ENCODE peak calls at places on chromosomes 4 and X, in seven cellular contexts. T, J, A, Q, Z, X and F are unnamed samples.

GRCh38 chr4:21949073-21949457 is 493 bp upstream of the KCNIP4 start:
- DNase-seq in J (no peak), Z (no peak), Q (peak), T (peak), A (no peak), X (no peak), F (no peak)

GRCh38 chr4:37891221-37892159 is 606 bp downstream of the TBC1D1 start:
- DNase-seq in J (no peak), Q (peak), Z (no peak), A (peak), X (peak), T (peak), F (peak)

GRCh38 chr4:1240721-1241465 is 8.0 kb downstream of the CTBP1 start:
- DNase-seq in A (no peak), Z (peak), J (no peak), T (no peak), X (no peak), Q (no peak), F (peak)

GRCh38 chrX:82945332-82945731 is 562.8 kb upstream of the POU3F4 start:
- DNase-seq in A (no peak), Z (no peak), T (peak), X (no peak), Q (peak), J (no peak), F (no peak)

GRCh38 chr4:140212171-140212570 is 58.2 kb upstream of the MAML3 start:
- DNase-seq in Q (no peak), X (no peak), T (no peak), J (no peak), A (no peak), Z (no peak), F (no peak)

GRCh38 chrX:110671068-110671803 is 124.4 kb downstream of the CHRDL1 start:
- DNase-seq in T (peak), Z (no peak), J (no peak), A (no peak), Q (peak), X (no peak), F (no peak)

GRCh38 chrX:111095974-111096870 is at the start of gene PAK3:
- DNase-seq in T (peak), A (no peak), J (peak), Z (peak), X (peak), Q (peak), F (no peak)

GRCh38 chrX:120564925-120565324 is 4.2 kb upstream of the CUL4B start:
- DNase-seq in X (no peak), Z (no peak), A (no peak), Q (no peak), T (no peak), J (no peak), F (no peak)

GRCh38 chrX:41009816-41010187 is 75.4 kb upstream of the USP9X start:
- DNase-seq in Q (no peak), T (no peak), J (no peak), A (no peak), Z (no peak), X (no peak), F (no peak)

GRCh38 chr4:14520171-14520570 is 482.1 kb upstream of the CPEB2 start:
- DNase-seq in T (peak), X (no peak), Z (no peak), A (no peak), Q (peak), J (no peak), F (no peak)

GRCh38 chrX:13200398-13200797 is 119.5 kb downstream of the ATXN3L start:
- DNase-seq in Z (no peak), Q (no peak), J (no peak), T (no peak), A (no peak), X (no peak), F (no peak)

GRCh38 chr4:108099838-108100237 is 68.9 kb downstream of the LEF1 start:
- DNase-seq in T (no peak), Q (no peak), X (no peak), A (no peak), Z (no peak), J (no peak), F (no peak)

GRCh38 chr4:41362647-41363383 is 106.1 kb downstream of the UCHL1 start:
- DNase-seq in T (peak), Q (no peak), X (peak), J (peak), A (no peak), Z (no peak), F (no peak)

GRCh38 chrX:40380649-40381488 is 199.9 kb upstream of the ATP6AP2 start:
- DNase-seq in X (no peak), Z (no peak), T (no peak), A (no peak), J (no peak), Q (peak), F (no peak)

GRCh38 chrX:20623448-20623847 is 356.7 kb upstream of the RPS6KA3 start:
- DNase-seq in X (no peak), A (no peak), T (peak), Q (peak), Z (no peak), J (no peak), F (no peak)

GRCh38 chrX:25523574-25523973 is 507.8 kb upstream of the ARX start:
- DNase-seq in T (peak), Z (no peak), J (peak), Q (peak), X (peak), A (no peak), F (no peak)

GRCh38 chr4:126448093-126448820 is 1133.5 kb downstream of the FAT4 start:
- DNase-seq in J (peak), A (no peak), T (no peak), X (no peak), Q (no peak), Z (no peak), F (no peak)

GRCh38 chr4:53702334-53703266 is 111.3 kb upstream of the LNX1 start:
- DNase-seq in T (no peak), X (peak), Z (peak), Q (peak), J (peak), A (peak), F (peak)

GRCh38 chr4:185642907-185643306 is 107.6 kb upstream of the PDLIM3 start:
- DNase-seq in Z (no peak), Q (no peak), T (no peak), J (no peak), A (no peak), X (no peak), F (no peak)

GRCh38 chrX:69153060-69153730 is 12.1 kb downstream of the PJA1 start:
- DNase-seq in Z (peak), A (no peak), T (peak), Q (no peak), X (peak), J (peak), F (peak)

GRCh38 chrX:68018248-68019203 is 414.8 kb downstream of the OPHN1 start:
- DNase-seq in T (peak), J (peak), A (peak), Z (no peak), X (no peak), Q (peak), F (no peak)

GRCh38 chrX:112913807-112914206 is 73.2 kb upstream of the AMOT start:
- DNase-seq in A (no peak), T (no peak), X (no peak), Z (no peak), Q (peak), J (no peak), F (no peak)

GRCh38 chrX:85379174-85379907 is at the start of gene POF1B:
- DNase-seq in Z (no peak), Q (peak), J (no peak), A (no peak), X (no peak), T (peak), F (no peak)

GRCh38 chrX:9899640-9900075 is 67.5 kb upstream of the CLDN34 start:
- DNase-seq in T (no peak), Z (peak), X (peak), Q (no peak), A (no peak), J (peak), F (no peak)

GRCh38 chr4:187937557-187937956 is 58.0 kb upstream of the ZFP42 start:
- DNase-seq in Q (peak), Z (no peak), J (no peak), A (no peak), T (no peak), X (no peak), F (no peak)

GRCh38 chr4:55172694-55173287 is 47.4 kb upstream of the KDR start:
- DNase-seq in X (no peak), J (no peak), Q (peak), Z (no peak), T (peak), A (no peak), F (no peak)

GRCh38 chrX:12701625-12702024 is 89.6 kb upstream of the PRPS2 start:
- DNase-seq in Q (peak), X (peak), T (peak), Z (no peak), J (peak), A (peak), F (no peak)

GRCh38 chrX:136691028-136691809 is 43.3 kb downstream of the CD40LG start:
- DNase-seq in Q (peak), A (no peak), Z (no peak), X (no peak), J (no peak), T (no peak), F (no peak)

GRCh38 chr4:20283039-20283438 is 31.3 kb downstream of the SLIT2 start:
- DNase-seq in A (no peak), Z (no peak), J (no peak), X (no peak), Q (no peak), T (peak), F (no peak)

GRCh38 chr4:138222041-138222440 is 20.1 kb downstream of the SLC7A11 start:
- DNase-seq in T (no peak), Z (no peak), J (peak), X (no peak), A (no peak), Q (no peak), F (no peak)

GRCh38 chr4:144615182-144615581 is 30.8 kb upstream of the HHIP start:
- DNase-seq in Z (no peak), J (peak), T (no peak), X (no peak), Q (no peak), A (no peak), F (no peak)

GRCh38 chr4:60611762-60612496 is 588.2 kb upstream of the ADGRL3 start:
- DNase-seq in X (no peak), J (no peak), Q (no peak), A (no peak), T (peak), Z (no peak), F (no peak)

GRCh38 chr4:158535130-158535614 is 13.5 kb downstream of the RXFP1 start:
- DNase-seq in X (no peak), T (no peak), J (peak), Z (no peak), A (no peak), Q (peak), F (no peak)

GRCh38 chrX:43121637-43122036 is 343.7 kb upstream of the PPP1R2C start:
- DNase-seq in X (no peak), T (peak), A (no peak), Z (no peak), J (no peak), Q (peak), F (no peak)

GRCh38 chr4:141458501-141458900 is 177.9 kb upstream of the IL15 start:
- DNase-seq in Z (no peak), T (peak), Q (peak), J (no peak), X (no peak), A (no peak), F (no peak)

GRCh38 chr4:132417220-132417619 is 731.9 kb upstream of the PCDH10 start:
- DNase-seq in Q (peak), X (no peak), J (no peak), T (peak), Z (no peak), A (no peak), F (no peak)

GRCh38 chr4:108116423-108117168 is 52.1 kb downstream of the LEF1 start:
- DNase-seq in Q (no peak), J (no peak), Z (no peak), T (no peak), A (no peak), X (no peak), F (no peak)